ENCODE peak calls at places on chromosomes 12 and 14, in six cellular contexts. R, C, N, P, I and J are unnamed samples.

GRCh38 chr14:93008381-93008780 is 85.4 kb downstream of the CHGA start:
- DNase-seq in P (peak), C (no peak), R (no peak), I (no peak), N (peak), J (no peak)

GRCh38 chr12:55687746-55688145 is 20.0 kb downstream of the ITGA7 start:
- DNase-seq in R (no peak), C (peak), I (no peak), N (no peak), P (no peak), J (no peak)

GRCh38 chr12:65609359-65609771 is 214.9 kb upstream of the HMGA2 start:
- DNase-seq in I (no peak), P (no peak), C (no peak), R (no peak), N (peak), J (no peak)

GRCh38 chr12:109875572-109876131 is 4.7 kb downstream of the GLTP start:
- DNase-seq in N (no peak), C (no peak), P (no peak), R (peak), I (no peak), J (no peak)

GRCh38 chr14:97408937-97409860 is 612.0 kb downstream of the VRK1 start:
- DNase-seq in N (no peak), C (no peak), R (no peak), I (no peak), P (no peak), J (no peak)

GRCh38 chr12:47276253-47277070 is 196.7 kb upstream of the AMIGO2 start:
- DNase-seq in N (peak), I (no peak), C (peak), P (no peak), R (no peak), J (no peak)

GRCh38 chr14:73248294-73248868 is 11.1 kb downstream of the PAPLN start:
- DNase-seq in R (no peak), N (peak), P (no peak), C (no peak), I (no peak), J (no peak)

GRCh38 chr12:4867384-4867783 is 42.3 kb upstream of the KCNA1 start:
- DNase-seq in I (no peak), R (no peak), N (no peak), C (no peak), P (no peak), J (no peak)

GRCh38 chr12:58171914-58172313 is 230.5 kb downstream of the ATP23 start:
- DNase-seq in R (no peak), P (no peak), I (no peak), N (peak), C (no peak), J (no peak)

GRCh38 chr14:87161502-87161901 is 831.5 kb downstream of the GALC start:
- DNase-seq in N (no peak), I (no peak), C (no peak), P (no peak), R (no peak), J (no peak)

GRCh38 chr12:69410571-69410970 is 51.0 kb downstream of the YEATS4 start:
- DNase-seq in C (no peak), I (no peak), R (no peak), N (no peak), P (no peak), J (no peak)

GRCh38 chr12:118274066-118274465 is 98.6 kb downstream of the TAOK3 start:
- DNase-seq in N (no peak), C (peak), P (no peak), R (no peak), I (no peak), J (no peak)

GRCh38 chr12:3493225-3494049 is 2.4 kb downstream of the PRMT8 start:
- DNase-seq in R (no peak), I (peak), P (peak), N (no peak), C (no peak), J (no peak)

GRCh38 chr14:95200404-95200803 is 43.1 kb upstream of the DICER1 start:
- DNase-seq in I (no peak), R (peak), N (no peak), P (peak), C (no peak), J (no peak)

GRCh38 chr12:66188584-66189475 is at the start of gene IRAK3:
- DNase-seq in R (peak), C (peak), N (peak), I (peak), P (peak), J (peak)

GRCh38 chr12:81229718-81230117 is 151.8 kb downstream of the ACSS3 start:
- DNase-seq in I (no peak), C (no peak), N (no peak), P (no peak), R (no peak), J (no peak)

GRCh38 chr12:9124346-9125031 is 8.8 kb upstream of the A2M start:
- DNase-seq in I (peak), P (peak), C (no peak), R (no peak), N (no peak), J (no peak)

GRCh38 chr14:88667555-88668273 is 104.9 kb downstream of the ZC3H14 start:
- DNase-seq in I (peak), C (peak), N (peak), P (no peak), R (no peak), J (peak)

GRCh38 chr14:101471723-101472517 is 89.4 kb upstream of the DIO3 start:
- DNase-seq in R (no peak), C (no peak), N (no peak), I (no peak), P (no peak), J (no peak)

GRCh38 chr14:89417469-89418225 is 614 bp upstream of the FOXN3 start:
- DNase-seq in R (peak), C (peak), P (peak), N (peak), I (peak), J (peak)

GRCh38 chr12:15273896-15274295 is 48.4 kb upstream of the PTPRO start:
- DNase-seq in I (no peak), C (no peak), R (no peak), P (no peak), N (no peak), J (no peak)

GRCh38 chr12:108826807-108827721 is 30.3 kb downstream of the SSH1 start:
- DNase-seq in N (peak), R (peak), P (no peak), I (no peak), C (no peak), J (no peak)

GRCh38 chr12:44403185-44403584 is 472.9 kb downstream of the NELL2 start:
- DNase-seq in N (no peak), R (no peak), I (no peak), P (no peak), C (no peak), J (no peak)

GRCh38 chr12:69475237-69475984 is 5.2 kb downstream of the FRS2 start:
- DNase-seq in R (no peak), I (no peak), P (no peak), C (no peak), N (peak), J (no peak)

GRCh38 chr12:102167821-102168605 is 29.6 kb downstream of the PMCH start:
- DNase-seq in R (no peak), N (peak), C (no peak), I (no peak), P (no peak), J (no peak)

GRCh38 chr12:26196424-26196722 is 1.0 kb downstream of the SSPN start:
- DNase-seq in P (no peak), I (no peak), R (no peak), N (peak), C (no peak), J (no peak)

GRCh38 chr12:111034148-111034910 is 114.0 kb upstream of the MYL2 start:
- DNase-seq in R (no peak), N (no peak), I (peak), P (no peak), C (no peak), J (no peak)

GRCh38 chr14:42642787-42643186 is 1036.1 kb downstream of the LRFN5 start:
- DNase-seq in N (no peak), I (no peak), R (no peak), C (no peak), P (no peak), J (no peak)

DNA sequence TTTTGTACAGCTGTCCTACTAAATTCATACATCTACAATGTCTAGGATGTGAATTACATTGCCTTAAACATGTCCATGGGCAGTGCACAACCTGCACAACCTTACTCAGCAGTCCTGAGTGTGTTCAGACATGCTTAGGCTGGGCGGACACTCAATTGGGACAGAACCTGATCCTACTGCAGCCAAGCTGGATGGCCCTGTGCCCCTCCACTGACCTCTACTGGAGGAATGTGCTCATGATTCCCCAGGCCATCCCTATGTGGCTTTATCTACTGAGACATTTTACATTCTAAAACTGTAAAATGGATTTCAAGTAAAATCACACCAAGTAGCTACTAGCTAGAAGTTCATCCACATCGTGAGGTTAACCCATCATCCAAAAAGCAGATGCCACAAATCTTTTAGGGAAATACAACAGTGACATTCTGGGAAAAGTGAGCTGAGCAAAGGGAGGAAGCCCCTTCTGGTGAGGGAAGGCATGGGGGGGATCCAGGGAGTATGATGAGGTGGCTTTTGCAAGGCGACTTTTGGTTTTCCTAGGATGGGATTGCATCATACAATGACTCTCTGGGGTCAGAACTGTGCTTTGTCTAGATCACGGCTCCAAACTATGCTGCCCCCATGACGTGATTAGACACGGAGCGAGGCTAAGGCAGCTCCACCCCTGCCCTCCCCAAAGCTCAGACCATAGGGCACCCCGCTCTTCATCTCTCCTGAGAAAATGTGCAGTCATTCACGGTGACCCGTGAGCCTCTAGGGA is 911.7 kb upstream of the TMEM132C start:
- DNase-seq in R (no peak), I (peak), P (no peak), C (no peak), N (no peak), J (no peak)
- TF ChIP-seq CTCF in R (peak), I (peak), P (no peak), C (no peak), N (no peak), J (no peak)

GRCh38 chr12:82378997-82379396 is 20.7 kb downstream of the METTL25 start:
- DNase-seq in R (no peak), C (no peak), N (no peak), I (no peak), P (no peak), J (no peak)

GRCh38 chr12:82383930-82384513 is 25.7 kb downstream of the METTL25 start:
- DNase-seq in P (no peak), R (no peak), C (no peak), N (peak), I (no peak), J (no peak)
- TF ChIP-seq CTCF in P (peak), R (peak), C (peak), N (peak), I (peak), J (no peak)

GRCh38 chr12:127455347-127456265 is 811.4 kb upstream of the TMEM132C start:
- DNase-seq in R (no peak), C (no peak), I (peak), N (no peak), P (no peak), J (no peak)
- TF ChIP-seq CTCF in R (no peak), C (no peak), I (peak), N (no peak), P (no peak), J (no peak)

DNA sequence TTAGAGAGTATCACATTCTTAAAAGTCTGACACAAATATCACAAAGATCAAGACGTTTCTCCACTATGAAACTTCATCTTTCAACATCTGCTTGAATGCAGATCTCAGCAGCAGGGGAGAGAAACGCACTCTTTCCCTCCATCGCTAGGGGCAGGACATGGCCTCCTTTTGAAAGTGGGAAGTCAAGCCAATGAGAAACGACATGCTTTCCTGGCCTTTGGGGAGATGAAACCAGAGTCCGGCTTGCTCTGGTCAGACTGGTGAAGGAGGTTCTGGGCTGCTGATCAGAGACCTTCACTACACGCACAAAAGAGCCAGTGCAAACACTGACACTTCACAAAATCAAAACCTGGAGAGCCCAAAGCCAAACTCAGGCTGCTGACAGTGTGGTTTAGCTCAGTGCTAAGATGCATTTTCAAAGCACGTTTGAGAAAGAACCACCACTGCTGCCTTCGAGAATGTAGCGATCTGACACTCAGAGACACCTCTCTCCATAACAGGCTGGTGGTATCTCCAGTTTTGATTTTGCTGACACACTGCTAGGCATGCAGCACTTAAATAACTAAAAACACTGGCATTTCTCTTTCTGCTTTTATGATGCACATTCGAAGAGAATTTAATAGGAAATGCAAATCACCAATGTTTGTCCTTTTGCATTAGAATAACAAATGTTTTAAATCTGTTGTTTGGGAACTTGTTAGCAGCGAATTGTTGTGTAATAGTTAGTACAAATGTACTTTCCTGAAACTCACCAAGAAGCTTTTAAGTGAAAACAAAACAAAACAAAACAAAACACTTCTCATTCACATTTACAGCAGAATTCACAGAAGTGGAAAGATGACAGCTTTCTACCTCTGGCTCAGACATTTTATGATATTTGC is 93.9 kb upstream of the OVCH1 start:
- DNase-seq in P (no peak), I (peak), C (no peak), R (no peak), N (peak), J (no peak)
- TF ChIP-seq CTCF in P (no peak), I (peak), C (no peak), R (no peak), N (peak), J (no peak)

GRCh38 chr12:64181504-64182291 is 40.4 kb downstream of the KICS2 start:
- DNase-seq in N (peak), R (no peak), I (peak), C (no peak), P (no peak), J (no peak)
- TF ChIP-seq CTCF in N (peak), R (peak), I (peak), C (peak), P (peak), J (no peak)

GRCh38 chr12:106302401-106303201 is at the start of gene TCP11L2:
- DNase-seq in I (peak), R (peak), C (peak), P (peak), N (peak), J (peak)

GRCh38 chr12:106301611-106302321 is 767 bp upstream of the TCP11L2 start:
- DNase-seq in I (peak), N (peak), R (peak), C (peak), P (peak), J (peak)

GRCh38 chr12:106304001-106304421 is 1.5 kb downstream of the TCP11L2 start:
- DNase-seq in R (no peak), P (no peak), C (no peak), I (no peak), N (no peak), J (no peak)

GRCh38 chr12:106304797-106305196 is 2.3 kb downstream of the TCP11L2 start:
- DNase-seq in I (no peak), N (no peak), C (no peak), P (no peak), R (no peak), J (no peak)

GRCh38 chr12:106303202-106303820 is 778 bp downstream of the TCP11L2 start:
- DNase-seq in P (peak), R (peak), C (peak), I (peak), N (peak), J (peak)
- TF ChIP-seq CTCF in P (no peak), R (no peak), C (no peak), I (no peak), N (no peak), J (no peak)

DNA sequence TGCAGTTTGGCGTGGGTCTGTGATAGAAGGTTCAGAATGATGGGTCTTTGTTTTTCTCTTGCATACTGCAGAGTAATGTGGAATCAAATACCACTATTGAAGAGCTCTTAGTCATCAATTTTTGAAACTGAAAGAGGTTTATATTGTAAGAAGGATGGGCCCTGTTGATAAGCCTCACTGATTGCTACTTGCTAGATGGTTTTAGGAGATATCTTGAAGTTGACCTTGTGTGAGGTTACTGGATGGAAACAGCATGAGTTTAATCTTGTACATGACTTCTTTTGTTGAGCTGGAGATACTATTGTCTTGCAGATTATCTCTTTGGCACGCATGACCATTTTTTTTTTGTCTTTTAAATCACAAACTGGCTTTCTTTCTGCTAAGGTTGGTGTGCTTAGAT is 13.8 kb downstream of the BICD1 start:
- DNase-seq in C (peak), I (peak), R (no peak), N (peak), P (no peak), J (no peak)
- TF ChIP-seq CTCF in C (no peak), I (no peak), R (no peak), N (no peak), P (no peak), J (no peak)

GRCh38 chr12:120686690-120687569 is at the start of gene MLEC:
- DNase-seq in R (peak), P (peak), N (peak), C (peak), I (peak), J (peak)
- TF ChIP-seq CTCF in R (peak), P (no peak), N (peak), C (peak), I (peak), J (no peak)

GRCh38 chr12:89279499-89279898 is 72.8 kb downstream of the DUSP6 start:
- DNase-seq in N (no peak), P (no peak), C (no peak), I (no peak), R (no peak), J (no peak)
- TF ChIP-seq CTCF in N (no peak), P (no peak), C (no peak), I (no peak), R (no peak), J (no peak)